ENCODE peak calls at places on chromosomes 6 and 20, in six cellular contexts. X is A549, T is breast epithelium, Y is DND-41, F is lower lobe of right lung, P is pancreas. N is an unnamed sample.

GRCh38 chr6:133300896-133301295 is 59.7 kb downstream of the EYA4 start:
- DNase-seq in X (no peak), T (no peak), Y (no peak), F (no peak), P (no peak), N (no peak)

GRCh38 chr6:146028250-146028789 is 542 bp upstream of the GRM1 start:
- DNase-seq in X (peak; percentile 34), T (no peak), Y (peak; percentile 8), F (peak; percentile 63), P (peak; percentile 90), N (no peak)

GRCh38 chr6:137765044-137765443 is 102.0 kb upstream of the TNFAIP3 start:
- DNase-seq in X (no peak), T (no peak), Y (no peak), F (no peak), P (no peak), N (peak; percentile 85)

GRCh38 chr6:169976301-169977081 is 225.1 kb downstream of the ERMARD start:
- DNase-seq in X (no peak), T (peak; percentile 46), Y (no peak), F (peak; percentile 44), P (peak; percentile 43), N (peak; percentile 95)

GRCh38 chr6:30913721-30914075 is 340 bp upstream of the VARS2 start:
- DNase-seq in X (no peak), T (no peak), Y (no peak), F (no peak), P (no peak), N (no peak)

GRCh38 chr20:58514321-58515239 is 619 bp downstream of the APCDD1L start:
- DNase-seq in X (no peak), T (no peak), Y (no peak), F (no peak), P (peak; percentile 50), N (no peak)

GRCh38 chr20:24823176-24823575 is 125.9 kb upstream of the CST7 start:
- DNase-seq in X (no peak), T (peak; percentile 20), Y (no peak), F (no peak), P (no peak), N (no peak)

GRCh38 chr20:39117486-39117885 is 155.3 kb downstream of the DHX35 start:
- DNase-seq in X (peak; percentile 72), T (no peak), Y (peak; percentile 53), F (no peak), P (no peak), N (peak; percentile 61)

GRCh38 chr20:6169251-6169650 is 46.4 kb upstream of the FERMT1 start:
- DNase-seq in X (no peak), T (no peak), Y (no peak), F (no peak), P (no peak), N (peak; percentile 39)
- TF ChIP-seq CTCF in X (peak; percentile 10), T (no peak), Y (no peak), F (no peak), P (no peak), N (peak; percentile 52)

GRCh38 chr6:43299338-43300293 is 1.6 kb downstream of the SLC22A7 start:
- DNase-seq in X (no peak), T (no peak), Y (no peak), F (no peak), P (no peak), N (no peak)
- H3K27ac ChIP-seq in X (no peak overlapping the region), T (no peak overlapping the region), Y (no peak overlapping the region), F (no peak overlapping the region), P (no peak overlapping the region), N (no peak overlapping the region)

GRCh38 chr20:48704761-48705160 is 123.0 kb downstream of the PREX1 start:
- DNase-seq in X (no peak), T (no peak), Y (no peak), F (no peak), P (peak; percentile 18), N (no peak)

GRCh38 chr20:48701702-48702101 is 126.1 kb downstream of the PREX1 start:
- DNase-seq in X (no peak), T (no peak), Y (no peak), F (no peak), P (peak; percentile 25), N (no peak)

GRCh38 chr20:48703511-48704219 is 124.1 kb downstream of the PREX1 start:
- DNase-seq in X (no peak), T (no peak), Y (no peak), F (no peak), P (peak; percentile 68), N (no peak)

GRCh38 chr20:48703107-48703506 is 124.7 kb downstream of the PREX1 start:
- DNase-seq in X (no peak), T (no peak), Y (no peak), F (no peak), P (peak; percentile 81), N (no peak)

DNA sequence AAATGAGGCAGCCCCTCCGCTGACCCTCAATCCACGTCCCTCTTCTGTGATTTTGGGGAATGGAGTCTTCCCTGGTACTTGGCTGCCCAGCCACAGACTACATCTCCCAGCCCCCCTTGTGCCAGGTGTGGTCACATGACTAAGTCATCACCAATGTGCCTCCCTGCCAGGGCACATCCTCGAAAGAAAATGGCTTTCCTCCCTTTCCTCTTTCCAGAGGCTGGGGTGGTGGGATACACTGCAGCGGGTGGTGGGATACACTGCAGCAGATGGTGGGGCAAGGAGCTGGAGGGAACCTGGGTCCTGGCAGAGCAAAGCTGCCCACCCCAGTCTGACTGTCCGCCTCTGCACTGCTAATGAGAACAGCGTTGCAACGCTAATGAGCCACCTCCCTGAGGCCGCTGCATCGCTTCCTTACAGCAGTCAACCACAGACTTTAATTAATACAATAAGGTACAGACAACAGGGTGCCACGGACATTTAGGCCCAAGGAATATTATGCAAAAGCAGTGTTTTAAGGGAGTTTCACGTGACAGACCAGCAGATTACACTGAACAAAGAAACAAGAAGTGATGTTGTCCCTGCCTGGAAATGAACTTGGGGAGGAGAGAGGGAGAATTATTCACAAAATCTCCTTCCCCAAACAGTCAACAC is 125.3 kb downstream of the PREX1 start:
- DNase-seq in X (no peak), T (no peak), Y (no peak), F (no peak), P (peak; percentile 19), N (no peak)
- H3K4me1 ChIP-seq in X (peaks cover 13% of the 10 kb centered on the region), T (peaks cover 10% of the 10 kb centered on the region), Y (no peaks in the 10 kb centered on the region), F (peaks cover 56% of the 10 kb centered on the region), P (no peaks in the 10 kb centered on the region), N (no peaks in the 10 kb centered on the region)

GRCh38 chr6:104859225-104860146 is at the start of gene HACE1:
- DNase-seq in X (peak; percentile 83), T (peak; percentile 82), Y (peak; percentile 93), F (peak; percentile 94), P (peak; percentile 93), N (peak; percentile 80)
- TF ChIP-seq CTCF in X (no peak), T (peak; percentile 27), Y (peak; percentile 25), F (peak; percentile 38), P (no peak), N (peak; percentile 47)